ENCODE peak calls at places on chromosomes 11 and 22, in ten cellular contexts. One of them, this sample, is unnamed.

GRCh38 chr11:1637628-1638027 is 8.1 kb downstream of the KRTAP5-5 start:
- DNase-seq in AG10803: no peak
- DNase-seq in ovary: no peak
- DNase-seq in transverse colon: no peak
- DNase-seq in heart right ventricle: no peak
- DNase-seq in epithelial cell of esophagus: no peak
- DNase-seq in heart left ventricle: no peak
- DNase-seq in pancreas: no peak
- DNase-seq in endodermal cell: no peak
- DNase-seq in mammary epithelial cell: no peak
- DNase-seq in this sample: no peak

GRCh38 chr11:57751676-57752253 is at the start of gene BTBD18:
- DNase-seq in endodermal cell: peak; percentile 80
- DNase-seq in ovary: no peak
- DNase-seq in heart left ventricle: peak; percentile 37
- DNase-seq in transverse colon: peak; percentile 48
- DNase-seq in pancreas: no peak
- DNase-seq in AG10803: peak; percentile 51
- DNase-seq in heart right ventricle: peak; percentile 23
- DNase-seq in epithelial cell of esophagus: peak; percentile 69
- DNase-seq in mammary epithelial cell: peak; percentile 49
- DNase-seq in this sample: peak; percentile 71

GRCh38 chr11:1744137-1744878 is 6.1 kb downstream of the IFITM10 start:
- DNase-seq in heart right ventricle: no peak
- DNase-seq in heart left ventricle: no peak
- DNase-seq in transverse colon: no peak
- DNase-seq in AG10803: no peak
- DNase-seq in pancreas: no peak
- DNase-seq in endodermal cell: no peak
- DNase-seq in ovary: no peak
- DNase-seq in mammary epithelial cell: no peak
- DNase-seq in epithelial cell of esophagus: no peak
- DNase-seq in this sample: no peak

GRCh38 chr11:69352715-69353325 is 58.9 kb downstream of the MYEOV start:
- DNase-seq in transverse colon: peak; percentile 48
- DNase-seq in heart left ventricle: no peak
- DNase-seq in pancreas: peak; percentile 46
- DNase-seq in mammary epithelial cell: peak; percentile 93
- DNase-seq in endodermal cell: peak; percentile 46
- DNase-seq in ovary: no peak
- DNase-seq in AG10803: peak; percentile 89
- DNase-seq in heart right ventricle: no peak
- DNase-seq in epithelial cell of esophagus: peak; percentile 96
- DNase-seq in this sample: peak; percentile 84

GRCh38 chr11:65297026-65297667 is 17.5 kb upstream of the CDC42EP2 start:
- DNase-seq in AG10803: no peak
- DNase-seq in mammary epithelial cell: no peak
- DNase-seq in epithelial cell of esophagus: no peak
- DNase-seq in heart right ventricle: no peak
- DNase-seq in transverse colon: no peak
- DNase-seq in endodermal cell: no peak
- DNase-seq in ovary: no peak
- DNase-seq in pancreas: no peak
- DNase-seq in heart left ventricle: no peak
- DNase-seq in this sample: no peak

GRCh38 chr11:25436326-25436725 is 895.6 kb upstream of the ANO3 start:
- DNase-seq in mammary epithelial cell: no peak
- DNase-seq in heart left ventricle: no peak
- DNase-seq in epithelial cell of esophagus: no peak
- DNase-seq in endodermal cell: no peak
- DNase-seq in AG10803: no peak
- DNase-seq in pancreas: no peak
- DNase-seq in transverse colon: no peak
- DNase-seq in ovary: no peak
- DNase-seq in heart right ventricle: no peak
- DNase-seq in this sample: no peak

GRCh38 chr11:534592-535518 is 521 bp downstream of the HRAS start:
- DNase-seq in pancreas: peak; percentile 79
- DNase-seq in transverse colon: no peak
- DNase-seq in epithelial cell of esophagus: peak; percentile 97
- DNase-seq in ovary: no peak
- DNase-seq in heart right ventricle: no peak
- DNase-seq in AG10803: peak; percentile 25
- DNase-seq in heart left ventricle: peak; percentile 21
- DNase-seq in endodermal cell: peak; percentile 69
- DNase-seq in mammary epithelial cell: peak; percentile 92
- DNase-seq in this sample: no peak

GRCh38 chr11:104332110-104332509 is 168.2 kb upstream of the PDGFD start:
- DNase-seq in ovary: no peak
- DNase-seq in endodermal cell: peak; percentile 88
- DNase-seq in mammary epithelial cell: no peak
- DNase-seq in AG10803: no peak
- DNase-seq in pancreas: no peak
- DNase-seq in epithelial cell of esophagus: peak; percentile 25
- DNase-seq in transverse colon: peak; percentile 17
- DNase-seq in heart left ventricle: no peak
- DNase-seq in heart right ventricle: no peak
- DNase-seq in this sample: no peak

GRCh38 chr22:45309422-45310227 is at the start of gene FAM118A:
- DNase-seq in ovary: peak; percentile 90
- DNase-seq in transverse colon: peak; percentile 97
- DNase-seq in endodermal cell: peak; percentile 99
- DNase-seq in pancreas: peak; percentile 100
- DNase-seq in heart right ventricle: peak; percentile 91
- DNase-seq in heart left ventricle: peak; percentile 92
- DNase-seq in AG10803: peak; percentile 83
- DNase-seq in epithelial cell of esophagus: peak; percentile 94
- DNase-seq in mammary epithelial cell: peak; percentile 94
- DNase-seq in this sample: peak; percentile 89
- TF ChIP-seq CTCF in ovary: no peak
- TF ChIP-seq CTCF in transverse colon: no peak
- TF ChIP-seq CTCF in endodermal cell: no peak
- TF ChIP-seq CTCF in pancreas: no peak
- TF ChIP-seq CTCF in heart right ventricle: no peak
- TF ChIP-seq CTCF in heart left ventricle: peak; percentile 34
- TF ChIP-seq CTCF in AG10803: no peak
- TF ChIP-seq CTCF in epithelial cell of esophagus: no peak
- TF ChIP-seq CTCF in mammary epithelial cell: no peak
- TF ChIP-seq CTCF in this sample: no peak

GRCh38 chr11:77084581-77085191 is 17.9 kb downstream of the CAPN5 start:
- DNase-seq in transverse colon: peak; percentile 8
- DNase-seq in AG10803: no peak
- DNase-seq in heart right ventricle: no peak
- DNase-seq in mammary epithelial cell: no peak
- DNase-seq in pancreas: peak; percentile 58
- DNase-seq in endodermal cell: no peak
- DNase-seq in ovary: peak; percentile 9
- DNase-seq in heart left ventricle: no peak
- DNase-seq in epithelial cell of esophagus: no peak
- DNase-seq in this sample: no peak

GRCh38 chr11:77087723-77088225 is 14.9 kb upstream of the OMP start:
- DNase-seq in ovary: no peak
- DNase-seq in pancreas: peak; percentile 46
- DNase-seq in AG10803: no peak
- DNase-seq in epithelial cell of esophagus: no peak
- DNase-seq in heart right ventricle: no peak
- DNase-seq in transverse colon: peak; percentile 10
- DNase-seq in heart left ventricle: no peak
- DNase-seq in mammary epithelial cell: no peak
- DNase-seq in endodermal cell: no peak
- DNase-seq in this sample: no peak

GRCh38 chr11:77088236-77089003 is 14.2 kb upstream of the OMP start:
- DNase-seq in transverse colon: peak; percentile 70
- DNase-seq in heart right ventricle: no peak
- DNase-seq in AG10803: no peak
- DNase-seq in heart left ventricle: no peak
- DNase-seq in endodermal cell: no peak
- DNase-seq in mammary epithelial cell: no peak
- DNase-seq in pancreas: peak; percentile 54
- DNase-seq in ovary: no peak
- DNase-seq in epithelial cell of esophagus: peak; percentile 83
- DNase-seq in this sample: no peak

GRCh38 chr11:77085652-77086051 is 17.0 kb upstream of the OMP start:
- DNase-seq in endodermal cell: no peak
- DNase-seq in transverse colon: peak; percentile 6
- DNase-seq in epithelial cell of esophagus: no peak
- DNase-seq in heart right ventricle: no peak
- DNase-seq in heart left ventricle: no peak
- DNase-seq in pancreas: peak; percentile 48
- DNase-seq in mammary epithelial cell: no peak
- DNase-seq in ovary: no peak
- DNase-seq in AG10803: no peak
- DNase-seq in this sample: no peak

DNA sequence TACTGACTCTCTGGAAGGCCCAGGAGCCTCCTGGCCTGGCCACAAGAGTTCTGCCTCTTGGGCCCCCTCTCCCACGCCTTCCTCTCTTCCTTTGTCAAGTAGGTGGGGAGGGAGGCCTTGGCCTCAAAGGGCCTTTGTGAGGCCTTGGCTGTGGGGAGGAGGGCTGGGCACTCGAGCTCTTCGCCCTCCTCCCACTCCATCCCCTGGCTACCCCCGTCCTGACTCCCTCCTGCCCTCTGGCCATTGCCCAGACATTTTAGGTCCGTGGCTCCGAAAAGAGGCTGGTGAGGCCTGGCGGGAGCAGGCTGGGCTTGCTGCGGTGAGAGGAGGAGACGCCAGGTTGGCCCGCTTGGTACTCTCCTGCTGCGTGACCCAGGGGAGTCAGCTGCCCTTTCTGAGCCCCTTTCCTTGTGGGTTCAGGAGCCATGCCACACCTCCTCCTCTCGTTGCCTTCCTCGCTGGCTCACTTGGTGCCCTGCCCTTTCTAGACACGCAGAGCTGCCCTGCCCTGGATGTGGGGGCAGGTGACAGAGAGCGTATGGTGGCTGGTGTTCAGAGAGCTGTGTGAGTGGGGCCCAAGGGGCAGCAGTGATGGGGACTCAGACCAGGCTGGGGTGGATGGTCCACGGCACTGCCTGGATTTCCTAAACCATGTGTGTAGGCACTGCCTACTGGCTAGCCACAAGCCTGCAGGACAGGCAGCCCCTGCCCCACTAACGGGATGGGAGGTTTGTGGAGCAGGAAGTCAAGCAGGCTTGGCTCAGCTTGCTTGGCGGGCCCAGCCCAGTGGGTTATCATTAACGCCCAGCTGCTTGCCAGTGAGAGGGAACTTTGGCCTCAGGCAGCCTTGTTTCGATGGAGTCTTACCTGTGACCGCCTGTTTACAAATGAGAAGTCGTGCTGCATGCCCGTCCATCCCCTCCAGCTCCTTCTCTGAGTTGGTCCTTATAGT is 15.8 kb upstream of the OMP start:
- DNase-seq in epithelial cell of esophagus: no peak
- DNase-seq in heart right ventricle: no peak
- DNase-seq in pancreas: peak; percentile 73
- DNase-seq in heart left ventricle: no peak
- DNase-seq in mammary epithelial cell: no peak
- DNase-seq in endodermal cell: no peak
- DNase-seq in ovary: peak; percentile 74
- DNase-seq in AG10803: no peak
- DNase-seq in transverse colon: peak; percentile 87
- DNase-seq in this sample: no peak
- H3K4me3 ChIP-seq in epithelial cell of esophagus: no peak overlapping the region
- H3K4me3 ChIP-seq in heart right ventricle: no peak overlapping the region
- H3K4me3 ChIP-seq in pancreas: no peak overlapping the region
- H3K4me3 ChIP-seq in heart left ventricle: no peak overlapping the region
- H3K4me3 ChIP-seq in mammary epithelial cell: no peak overlapping the region
- H3K4me3 ChIP-seq in endodermal cell: no peak overlapping the region
- H3K4me3 ChIP-seq in ovary: no peak overlapping the region
- H3K4me3 ChIP-seq in AG10803: no peak overlapping the region
- H3K4me3 ChIP-seq in transverse colon: no peak overlapping the region
- H3K4me3 ChIP-seq in this sample: no peak overlapping the region

GRCh38 chr22:34639911-34640310 is 426.0 kb upstream of the ISX start:
- DNase-seq in AG10803: no peak
- DNase-seq in transverse colon: no peak
- DNase-seq in pancreas: no peak
- DNase-seq in ovary: no peak
- DNase-seq in heart right ventricle: no peak
- DNase-seq in epithelial cell of esophagus: no peak
- DNase-seq in mammary epithelial cell: peak; percentile 20
- DNase-seq in heart left ventricle: no peak
- DNase-seq in endodermal cell: no peak
- DNase-seq in this sample: no peak

GRCh38 chr22:34645375-34645774 is 420.6 kb upstream of the ISX start:
- DNase-seq in AG10803: no peak
- DNase-seq in transverse colon: no peak
- DNase-seq in endodermal cell: peak; percentile 71
- DNase-seq in heart left ventricle: no peak
- DNase-seq in epithelial cell of esophagus: no peak
- DNase-seq in heart right ventricle: no peak
- DNase-seq in ovary: no peak
- DNase-seq in mammary epithelial cell: no peak
- DNase-seq in pancreas: no peak
- DNase-seq in this sample: no peak
- TF ChIP-seq CTCF in AG10803: no peak
- TF ChIP-seq CTCF in transverse colon: no peak
- TF ChIP-seq CTCF in endodermal cell: peak; percentile 77
- TF ChIP-seq CTCF in heart left ventricle: no peak
- TF ChIP-seq CTCF in epithelial cell of esophagus: no peak
- TF ChIP-seq CTCF in heart right ventricle: no peak
- TF ChIP-seq CTCF in ovary: no peak
- TF ChIP-seq CTCF in mammary epithelial cell: no peak
- TF ChIP-seq CTCF in pancreas: no peak
- TF ChIP-seq CTCF in this sample: no peak

GRCh38 chr11:8686325-8686724 is 3.7 kb downstream of the RPL27A start:
- DNase-seq in pancreas: no peak
- DNase-seq in heart left ventricle: no peak
- DNase-seq in transverse colon: no peak
- DNase-seq in heart right ventricle: no peak
- DNase-seq in ovary: no peak
- DNase-seq in AG10803: no peak
- DNase-seq in epithelial cell of esophagus: no peak
- DNase-seq in mammary epithelial cell: no peak
- DNase-seq in endodermal cell: peak; percentile 33
- DNase-seq in this sample: no peak

GRCh38 chr11:8683115-8683807 is 669 bp downstream of the RPL27A start:
- DNase-seq in AG10803: no peak
- DNase-seq in heart right ventricle: no peak
- DNase-seq in endodermal cell: no peak
- DNase-seq in pancreas: no peak
- DNase-seq in epithelial cell of esophagus: peak; percentile 14
- DNase-seq in ovary: no peak
- DNase-seq in heart left ventricle: no peak
- DNase-seq in mammary epithelial cell: no peak
- DNase-seq in transverse colon: no peak
- DNase-seq in this sample: peak; percentile 30

GRCh38 chr11:8685820-8686219 is 3.2 kb downstream of the RPL27A start:
- DNase-seq in mammary epithelial cell: no peak
- DNase-seq in AG10803: no peak
- DNase-seq in endodermal cell: no peak
- DNase-seq in ovary: no peak
- DNase-seq in heart right ventricle: no peak
- DNase-seq in transverse colon: no peak
- DNase-seq in heart left ventricle: no peak
- DNase-seq in pancreas: no peak
- DNase-seq in epithelial cell of esophagus: no peak
- DNase-seq in this sample: no peak

GRCh38 chr11:8685306-8685705 is 2.7 kb downstream of the RPL27A start:
- DNase-seq in epithelial cell of esophagus: no peak
- DNase-seq in pancreas: no peak
- DNase-seq in heart right ventricle: no peak
- DNase-seq in heart left ventricle: no peak
- DNase-seq in endodermal cell: peak; percentile 28
- DNase-seq in AG10803: no peak
- DNase-seq in ovary: no peak
- DNase-seq in mammary epithelial cell: no peak
- DNase-seq in transverse colon: no peak
- DNase-seq in this sample: no peak

GRCh38 chr11:8684600-8685290 is 2.2 kb downstream of the RPL27A start:
- DNase-seq in heart right ventricle: no peak
- DNase-seq in mammary epithelial cell: no peak
- DNase-seq in ovary: no peak
- DNase-seq in pancreas: no peak
- DNase-seq in epithelial cell of esophagus: no peak
- DNase-seq in heart left ventricle: no peak
- DNase-seq in transverse colon: no peak
- DNase-seq in AG10803: no peak
- DNase-seq in endodermal cell: no peak
- DNase-seq in this sample: no peak
- H3K4me3 ChIP-seq in heart right ventricle: no peak overlapping the region
- H3K4me3 ChIP-seq in mammary epithelial cell: peak overlapping the region; percentile 75
- H3K4me3 ChIP-seq in ovary: no peak overlapping the region
- H3K4me3 ChIP-seq in pancreas: no peak overlapping the region
- H3K4me3 ChIP-seq in epithelial cell of esophagus: peak overlapping the region; percentile 70
- H3K4me3 ChIP-seq in heart left ventricle: peak overlapping the region; percentile 100
- H3K4me3 ChIP-seq in transverse colon: no peak overlapping the region
- H3K4me3 ChIP-seq in AG10803: peak overlapping the region; percentile 98
- H3K4me3 ChIP-seq in endodermal cell: peak overlapping the region; percentile 100
- H3K4me3 ChIP-seq in this sample: peak overlapping the region; percentile 99

This sample was measured in fibroblast of the aortic adventitia.